ENCODE peak calls at places on chromosomes 5 and 9, in nine cellular contexts. C, P, D, U, G, N, S, B and H are unnamed samples.

GRCh38 chr9:131361202-131361833 is 32.6 kb upstream of the PRRC2B start:
- DNase-seq in G (no peak), P (no peak), S (no peak), N (peak), B (peak), C (no peak), D (no peak), U (no peak), H (peak)

GRCh38 chr5:1527533-1528205 is 3.9 kb upstream of the LPCAT1 start:
- DNase-seq in N (no peak), D (no peak), U (no peak), C (peak), P (no peak), S (no peak), G (no peak), B (no peak), H (no peak)

GRCh38 chr9:108043585-108043984 is 554.0 kb upstream of the KLF4 start:
- DNase-seq in B (no peak), D (no peak), U (no peak), S (no peak), P (no peak), G (no peak), N (peak), C (no peak), H (no peak)

GRCh38 chr5:57211039-57211438 is 37.2 kb downstream of the GPBP1 start:
- DNase-seq in U (no peak), S (no peak), G (no peak), P (no peak), N (no peak), D (no peak), C (no peak), B (no peak), H (no peak)

GRCh38 chr5:175337680-175338079 is 106.3 kb downstream of the DRD1 start:
- DNase-seq in C (no peak), P (no peak), B (no peak), D (no peak), S (no peak), G (no peak), U (no peak), N (no peak), H (no peak)

GRCh38 chr5:139178948-139179347 is 19.2 kb downstream of the SIL1 start:
- DNase-seq in U (no peak), S (peak), N (peak), C (no peak), G (no peak), D (peak), B (no peak), P (no peak), H (peak)

GRCh38 chr9:33690156-33690908 is 105.0 kb upstream of the PRSS3 start:
- DNase-seq in G (no peak), B (no peak), P (no peak), C (no peak), D (no peak), S (no peak), N (no peak), U (no peak), H (no peak)

GRCh38 chr5:39115644-39116346 is 41.6 kb upstream of the RICTOR start:
- DNase-seq in B (no peak), G (no peak), S (no peak), P (no peak), C (no peak), N (no peak), U (no peak), D (no peak), H (peak)

GRCh38 chr9:137387891-137388560 is 34.9 kb downstream of the EXD3 start:
- DNase-seq in C (no peak), P (no peak), N (no peak), D (no peak), G (no peak), S (no peak), B (no peak), U (no peak), H (no peak)

GRCh38 chr9:78314953-78315870 is 18.3 kb downstream of the PSAT1 start:
- DNase-seq in U (peak), S (no peak), B (peak), N (no peak), D (peak), C (no peak), G (no peak), P (peak), H (peak)

GRCh38 chr5:72107874-72108199 is 562 bp downstream of the MAP1B start:
- DNase-seq in S (peak), P (no peak), G (no peak), B (no peak), U (no peak), D (no peak), C (no peak), N (peak), H (peak)

GRCh38 chr5:12522116-12522515 is 617.9 kb upstream of the CTNND2 start:
- DNase-seq in S (no peak), C (no peak), B (no peak), N (peak), G (no peak), D (no peak), U (no peak), P (no peak), H (no peak)

GRCh38 chr5:72065751-72066255 is 41.5 kb upstream of the MAP1B start:
- DNase-seq in N (no peak), S (no peak), G (no peak), P (no peak), C (peak), D (no peak), U (no peak), B (peak), H (peak)

GRCh38 chr9:92538541-92538940 is 2.8 kb upstream of the ECM2 start:
- DNase-seq in D (no peak), C (no peak), B (peak), N (peak), G (no peak), S (no peak), U (peak), P (no peak), H (no peak)

GRCh38 chr9:131236161-131236560 is 40.1 kb downstream of the FAM78A start:
- DNase-seq in U (no peak), P (no peak), D (no peak), C (no peak), B (no peak), N (no peak), S (no peak), G (no peak), H (no peak)

GRCh38 chr5:14615365-14615764 is 33.8 kb downstream of the OTULINL start:
- DNase-seq in S (no peak), N (no peak), P (no peak), D (no peak), G (no peak), B (no peak), C (no peak), U (no peak), H (no peak)

GRCh38 chr9:136584401-136585328 is 38.8 kb upstream of the NOTCH1 start:
- DNase-seq in G (no peak), C (no peak), D (no peak), P (no peak), B (peak), S (peak), N (no peak), U (no peak), H (no peak)

GRCh38 chr5:154779105-154779504 is 23.9 kb downstream of the LARP1 start:
- DNase-seq in N (peak), P (no peak), U (peak), S (no peak), D (no peak), G (peak), B (peak), C (no peak), H (peak)

GRCh38 chr5:40578501-40579451 is 100.9 kb upstream of the PTGER4 start:
- DNase-seq in U (no peak), B (no peak), C (no peak), S (peak), P (no peak), D (no peak), G (peak), N (no peak), H (no peak)

GRCh38 chr9:36847781-36848673 is 186.0 kb downstream of the PAX5 start:
- DNase-seq in D (no peak), N (peak), P (no peak), C (no peak), S (no peak), G (no peak), B (no peak), U (no peak), H (no peak)

GRCh38 chr5:119398713-119399492 is 43.1 kb downstream of the TNFAIP8 start:
- DNase-seq in P (peak), G (no peak), B (peak), S (peak), U (no peak), D (peak), N (peak), C (peak), H (peak)

GRCh38 chr9:131432597-131433301 is 38.9 kb downstream of the PRRC2B start:
- DNase-seq in P (no peak), U (peak), G (no peak), N (peak), D (no peak), B (peak), S (no peak), C (no peak), H (peak)

GRCh38 chr5:68848086-68848485 is 245.7 kb upstream of the SLC30A5 start:
- DNase-seq in U (no peak), B (peak), S (no peak), N (peak), C (no peak), P (no peak), G (no peak), D (no peak), H (no peak)

GRCh38 chr9:127555830-127556820 is 56.0 kb upstream of the STXBP1 start:
- DNase-seq in U (peak), B (peak), G (no peak), C (no peak), P (peak), D (peak), S (peak), N (peak), H (peak)

GRCh38 chr5:39716532-39716971 is 291.8 kb upstream of the DAB2 start:
- DNase-seq in G (peak), N (peak), B (peak), S (no peak), D (peak), P (no peak), C (no peak), U (no peak), H (peak)

GRCh38 chr9:122193651-122194050 is 33.9 kb downstream of the MORN5 start:
- DNase-seq in N (no peak), D (no peak), B (no peak), S (no peak), C (no peak), G (no peak), P (no peak), U (no peak), H (no peak)

GRCh38 chr9:96129698-96130097 is 172.3 kb downstream of the HSD17B3 start:
- DNase-seq in S (no peak), D (no peak), G (no peak), B (no peak), P (no peak), C (no peak), U (no peak), N (no peak), H (no peak)

GRCh38 chr5:150159741-150160179 is 4.1 kb upstream of the PDGFRB start:
- DNase-seq in B (peak), D (no peak), G (no peak), S (peak), C (no peak), U (no peak), N (no peak), P (no peak), H (peak)

GRCh38 chr5:172845190-172845975 is 11.3 kb downstream of the ERGIC1 start:
- DNase-seq in C (no peak), G (no peak), S (no peak), B (no peak), D (no peak), N (no peak), P (no peak), U (no peak), H (no peak)

GRCh38 chr5:4640793-4641192 is 499.3 kb upstream of the ADAMTS16 start:
- DNase-seq in P (no peak), U (no peak), N (peak), G (no peak), B (peak), D (no peak), C (no peak), S (no peak), H (no peak)

GRCh38 chr9:86783884-86784283 is 163.4 kb downstream of the GAS1 start:
- DNase-seq in P (no peak), B (peak), U (peak), G (no peak), D (no peak), S (no peak), N (peak), C (no peak), H (peak)

GRCh38 chr5:856531-857425 is 6.0 kb upstream of the ZDHHC11 start:
- DNase-seq in D (no peak), C (no peak), N (no peak), S (peak), P (no peak), G (no peak), U (no peak), B (no peak), H (no peak)

GRCh38 chr5:92309336-92309991 is 926.3 kb upstream of the ARRDC3 start:
- DNase-seq in P (no peak), S (no peak), B (peak), C (no peak), N (peak), D (no peak), G (peak), U (peak), H (peak)

GRCh38 chr5:1409386-1410110 is 35.7 kb downstream of the SLC6A3 start:
- DNase-seq in S (no peak), P (no peak), N (peak), U (no peak), C (no peak), B (peak), D (no peak), G (no peak), H (peak)

GRCh38 chr9:133998915-133999580 is 6.9 kb upstream of the VAV2 start:
- DNase-seq in S (no peak), G (no peak), C (no peak), B (peak), D (no peak), U (peak), P (no peak), N (no peak), H (no peak)

GRCh38 chr9:15606667-15607472 is 54.0 kb downstream of the CCDC171 start:
- DNase-seq in C (no peak), S (no peak), N (peak), B (peak), D (no peak), P (no peak), U (no peak), G (no peak), H (peak)

GRCh38 chr9:87275039-87275725 is 222.5 kb upstream of the DAPK1 start:
- DNase-seq in P (no peak), C (no peak), B (peak), N (no peak), D (no peak), S (no peak), U (no peak), G (no peak), H (no peak)

GRCh38 chr5:58041884-58042283 is 418.0 kb downstream of the PLK2 start:
- DNase-seq in P (no peak), U (no peak), S (no peak), G (no peak), D (no peak), C (no peak), N (no peak), B (no peak), H (no peak)

GRCh38 chr9:129027685-129028191 is 393 bp downstream of the SH3GLB2 start:
- DNase-seq in N (peak), P (peak), C (no peak), S (no peak), G (no peak), B (peak), D (peak), U (no peak), H (peak)

GRCh38 chr5:125219710-125220109 is 473.3 kb upstream of the ZNF608 start:
- DNase-seq in C (no peak), N (no peak), B (no peak), G (no peak), D (no peak), P (no peak), U (no peak), S (no peak), H (no peak)
- TF ChIP-seq CTCF in C (no peak), N (no peak), B (no peak), G (no peak), D (no peak), P (no peak), U (no peak), S (no peak), H (no peak)

GRCh38 chr9:17236147-17236546 is 101.3 kb downstream of the CNTLN start:
- DNase-seq in G (no peak), N (no peak), D (no peak), B (no peak), U (no peak), S (no peak), C (no peak), P (no peak), H (no peak)
- TF ChIP-seq CTCF in G (no peak), N (no peak), D (no peak), B (no peak), U (no peak), S (no peak), C (no peak), P (no peak), H (no peak)

GRCh38 chr9:123722378-123722777 is 207.5 kb downstream of the DENND1A start:
- DNase-seq in N (no peak), U (no peak), B (no peak), C (no peak), D (no peak), G (no peak), P (no peak), S (no peak), H (no peak)

GRCh38 chr9:123725389-123725788 is 204.5 kb downstream of the DENND1A start:
- DNase-seq in S (no peak), B (peak), D (no peak), N (no peak), G (no peak), P (no peak), U (no peak), C (peak), H (peak)

GRCh38 chr9:123723135-123723875 is 206.6 kb downstream of the DENND1A start:
- DNase-seq in B (no peak), S (no peak), C (no peak), U (no peak), N (no peak), G (no peak), P (no peak), D (no peak), H (no peak)

GRCh38 chr9:123727332-123727731 is 202.6 kb downstream of the DENND1A start:
- DNase-seq in D (no peak), G (no peak), S (no peak), C (no peak), B (peak), N (no peak), P (no peak), U (no peak), H (peak)

DNA sequence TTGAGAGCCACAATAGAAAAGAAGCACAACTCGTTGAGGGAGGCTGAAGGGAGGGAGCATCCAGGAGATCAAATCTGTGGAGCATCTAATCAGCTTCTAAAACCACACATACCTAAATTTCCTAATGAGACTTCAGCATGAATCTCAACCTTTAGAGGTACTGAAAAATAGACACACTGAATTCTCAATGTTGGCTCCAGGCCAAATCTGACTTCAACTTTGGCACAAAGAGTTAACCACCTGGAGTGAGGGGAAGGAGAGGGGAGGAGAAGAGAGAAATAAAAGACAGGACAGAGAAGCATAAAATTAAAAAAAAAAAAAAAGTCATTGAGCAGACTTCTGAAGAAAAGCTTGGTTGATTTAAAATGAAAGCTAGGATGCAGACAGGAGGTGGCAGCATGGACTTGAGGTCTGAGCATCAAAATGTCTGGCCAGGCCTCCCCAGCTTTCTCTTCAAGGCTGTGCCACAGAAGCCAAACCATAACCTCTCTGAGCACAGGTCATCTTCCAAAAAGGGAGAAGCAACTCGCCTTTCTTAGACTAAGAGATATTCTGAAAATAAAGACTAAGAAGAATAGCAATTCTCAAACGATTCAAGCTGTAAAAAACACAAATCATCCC is 205.6 kb downstream of the DENND1A start:
- DNase-seq in D (no peak), P (no peak), S (no peak), N (peak), U (peak), B (peak), G (no peak), C (peak), H (peak)
- TF ChIP-seq CTCF in D (peak), P (no peak), S (peak), N (no peak), U (peak), B (peak), G (peak), C (peak), H (peak)

DNA sequence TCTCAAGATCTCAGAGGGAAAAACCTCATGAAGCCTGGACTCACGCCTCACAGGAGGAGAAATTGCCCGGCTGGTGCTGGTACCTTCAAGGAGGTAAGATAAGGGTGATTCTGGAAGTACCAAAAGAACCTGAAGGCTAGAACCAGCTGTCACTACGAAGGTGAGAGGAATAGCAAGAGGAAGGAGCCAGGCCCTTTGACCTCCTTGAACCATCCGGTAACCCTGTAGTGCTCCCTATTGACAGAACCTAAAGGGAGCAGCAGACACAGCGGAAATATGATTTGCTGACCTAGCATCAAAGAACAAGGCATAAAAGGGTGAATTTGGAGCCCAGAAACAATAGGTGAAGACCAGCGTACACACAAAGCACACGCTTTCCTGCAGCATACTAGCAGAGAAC is 92.2 kb downstream of the DOCK8 start:
- DNase-seq in G (no peak), D (peak), S (no peak), P (no peak), B (no peak), N (no peak), U (no peak), C (no peak), H (peak)
- TF ChIP-seq CTCF in G (no peak), D (peak), S (no peak), P (no peak), B (no peak), N (peak), U (no peak), C (no peak), H (no peak)

DNA sequence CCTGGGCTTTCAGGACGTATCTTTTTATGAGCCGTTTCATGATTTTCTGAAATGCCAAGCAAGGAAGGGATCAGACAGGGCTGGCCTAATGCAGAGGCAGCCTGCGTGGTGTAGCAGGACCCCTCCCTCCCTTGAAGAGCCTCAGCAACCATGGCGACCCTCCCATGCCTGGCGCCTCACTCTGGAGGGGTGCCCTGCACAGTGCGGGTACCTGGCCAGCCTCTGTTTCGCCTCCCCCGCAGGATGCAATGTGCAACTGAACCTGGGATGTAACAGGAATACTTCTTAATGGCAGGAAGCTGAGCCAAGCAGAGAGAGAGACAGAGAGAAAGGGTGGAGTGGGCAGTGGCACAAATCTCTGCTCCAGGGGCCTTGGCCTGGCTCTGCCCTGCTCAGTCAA is 23.3 kb upstream of the SMIM32 start:
- DNase-seq in C (no peak), N (no peak), P (no peak), B (no peak), U (no peak), D (no peak), G (no peak), S (no peak), H (no peak)
- TF ChIP-seq CTCF in C (no peak), N (no peak), P (no peak), B (no peak), U (no peak), D (no peak), G (no peak), S (no peak), H (no peak)

GRCh38 chr5:50744761-50745160 is 78.3 kb downstream of the PARP8 start:
- DNase-seq in U (peak), D (no peak), N (peak), G (no peak), P (no peak), B (peak), S (no peak), C (no peak), H (peak)
- TF ChIP-seq CTCF in U (no peak), D (no peak), N (no peak), G (no peak), P (no peak), B (no peak), S (no peak), C (no peak), H (no peak)